ENCODE peak calls at places on chromosomes 11 and 22, in ten cellular contexts. K is esophagus squamous epithelium, G is ovary, V is psoas muscle, B is HFF-Myc, D is kidney epithelial cell, H is trophoblast cell, L is cardiac fibroblast, F is heart right ventricle, P is epithelial cell of proximal tubule. Q is an unnamed sample.

GRCh38 chr22:44455151-44455962 is 42.7 kb downstream of the RTL6 start:
- DNase-seq in K (no peak), G (no peak), V (no peak), B (no peak), D (no peak), H (peak), L (no peak), F (no peak), P (no peak), Q (no peak)

GRCh38 chr11:68256331-68256741 is 15.4 kb downstream of the C11orf24 start:
- DNase-seq in K (no peak), G (no peak), V (no peak), B (no peak), D (no peak), H (no peak), L (peak), F (no peak), P (no peak), Q (no peak)

GRCh38 chr11:1667906-1668305 is 29.1 kb upstream of the KRTAP5-6 start:
- DNase-seq in K (no peak), G (no peak), V (no peak), B (no peak), D (no peak), H (no peak), L (no peak), F (no peak), P (no peak), Q (no peak)

GRCh38 chr22:24433001-24433867 is 5.8 kb downstream of the ADORA2A start:
- DNase-seq in K (no peak), G (peak), V (no peak), B (no peak), D (no peak), H (no peak), L (no peak), F (no peak), P (no peak), Q (no peak)

GRCh38 chr22:25896098-25896497 is 154.1 kb downstream of the MYO18B start:
- DNase-seq in K (no peak), G (no peak), V (no peak), B (no peak), D (no peak), H (no peak), L (no peak), F (no peak), P (no peak), Q (no peak)

GRCh38 chr11:57792060-57792541 is 30.5 kb downstream of the CTNND1 start:
- DNase-seq in K (peak), G (no peak), V (peak), B (no peak), D (no peak), H (peak), L (peak), F (peak), P (no peak), Q (peak)

GRCh38 chr11:61752117-61752924 is at the start of gene MYRF:
- DNase-seq in K (no peak), G (peak), V (peak), B (no peak), D (no peak), H (no peak), L (peak), F (peak), P (no peak), Q (peak)

GRCh38 chr22:37818397-37819099 is 4.6 kb upstream of the GALR3 start:
- DNase-seq in K (no peak), G (peak), V (peak), B (no peak), D (no peak), H (no peak), L (peak), F (peak), P (no peak), Q (peak)

GRCh38 chr11:20005747-20006146 is 154.5 kb downstream of the DBX1 start:
- DNase-seq in K (no peak), G (no peak), V (no peak), B (no peak), D (no peak), H (peak), L (no peak), F (no peak), P (no peak), Q (no peak)

GRCh38 chr22:47063071-47063509 is 300.6 kb downstream of the TBC1D22A start:
- DNase-seq in K (no peak), G (no peak), V (no peak), B (no peak), D (no peak), H (no peak), L (no peak), F (no peak), P (no peak), Q (no peak)

DNA sequence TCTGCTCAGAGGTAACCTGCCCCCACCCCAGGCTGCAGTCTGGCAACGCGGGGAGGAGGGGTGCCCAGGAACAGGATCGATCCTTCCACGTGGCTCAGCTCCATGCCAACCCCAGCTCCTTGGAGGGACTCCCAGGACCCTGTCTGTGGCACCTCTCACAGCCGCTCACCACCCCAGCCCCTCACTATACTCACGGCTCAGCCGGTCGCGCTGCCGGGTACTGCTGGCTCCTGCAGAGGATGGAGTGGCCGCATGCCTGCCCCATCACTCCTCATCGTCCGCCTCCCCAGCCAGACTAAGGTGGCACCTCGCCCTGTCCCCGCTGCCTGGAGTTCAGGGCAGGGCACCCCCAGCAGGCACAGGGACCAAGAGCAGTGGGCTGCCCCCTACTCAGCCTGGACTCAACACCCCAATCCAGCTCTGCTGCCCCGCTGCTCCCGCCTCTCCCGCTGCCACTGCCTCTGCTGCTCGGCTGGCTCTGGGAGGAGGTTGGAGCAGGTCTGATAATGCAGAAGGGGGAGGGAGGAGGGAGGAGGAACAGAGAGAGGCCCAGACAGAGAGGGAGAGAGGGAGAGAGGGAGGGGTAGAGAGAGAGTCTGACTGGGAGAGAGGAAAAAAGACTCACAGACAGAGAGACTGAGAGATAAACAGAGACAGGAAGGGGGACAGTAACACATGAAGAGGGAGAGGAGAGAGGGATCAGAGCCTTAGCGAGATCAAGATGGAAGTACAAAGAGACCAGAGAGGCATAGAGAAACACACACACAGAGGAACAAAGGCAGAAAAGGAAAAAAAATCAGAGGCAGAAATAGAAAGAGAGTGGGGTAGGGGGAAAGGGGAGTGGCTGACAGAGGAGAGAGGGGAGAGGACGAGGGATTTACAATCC is at the start of gene PDE2A:
- DNase-seq in K (no peak), G (no peak), V (no peak), B (no peak), D (no peak), H (no peak), L (no peak), F (no peak), P (no peak), Q (no peak)
- H3K4me3 ChIP-seq in K (no peak), G (no peak), V (no peak), B (no peak), D (no peak), H (no peak), L (no peak), F (no peak), P (no peak), Q (peak)

GRCh38 chr11:124841186-124841585 is 24.0 kb upstream of the ROBO3 start:
- DNase-seq in K (no peak), G (no peak), V (no peak), B (no peak), D (no peak), H (no peak), L (no peak), F (no peak), P (no peak), Q (no peak)

GRCh38 chr11:124839972-124840621 is 25.1 kb upstream of the ROBO3 start:
- DNase-seq in K (no peak), G (no peak), V (no peak), B (no peak), D (no peak), H (no peak), L (no peak), F (no peak), P (no peak), Q (no peak)

GRCh38 chr11:124840666-124841065 is 24.6 kb upstream of the ROBO3 start:
- DNase-seq in K (no peak), G (no peak), V (no peak), B (no peak), D (no peak), H (no peak), L (no peak), F (no peak), P (no peak), Q (no peak)

GRCh38 chr11:124837491-124837856 is 27.8 kb upstream of the ROBO3 start:
- DNase-seq in K (no peak), G (no peak), V (no peak), B (peak), D (peak), H (peak), L (peak), F (peak), P (peak), Q (no peak)

GRCh38 chr11:124839051-124839971 is 25.9 kb upstream of the ROBO3 start:
- DNase-seq in K (no peak), G (no peak), V (no peak), B (no peak), D (no peak), H (no peak), L (no peak), F (no peak), P (no peak), Q (no peak)
- H3K4me3 ChIP-seq in K (peak), G (peak), V (peak), B (peak), D (peak), H (no peak), L (peak), F (peak), P (peak), Q (peak)

DNA sequence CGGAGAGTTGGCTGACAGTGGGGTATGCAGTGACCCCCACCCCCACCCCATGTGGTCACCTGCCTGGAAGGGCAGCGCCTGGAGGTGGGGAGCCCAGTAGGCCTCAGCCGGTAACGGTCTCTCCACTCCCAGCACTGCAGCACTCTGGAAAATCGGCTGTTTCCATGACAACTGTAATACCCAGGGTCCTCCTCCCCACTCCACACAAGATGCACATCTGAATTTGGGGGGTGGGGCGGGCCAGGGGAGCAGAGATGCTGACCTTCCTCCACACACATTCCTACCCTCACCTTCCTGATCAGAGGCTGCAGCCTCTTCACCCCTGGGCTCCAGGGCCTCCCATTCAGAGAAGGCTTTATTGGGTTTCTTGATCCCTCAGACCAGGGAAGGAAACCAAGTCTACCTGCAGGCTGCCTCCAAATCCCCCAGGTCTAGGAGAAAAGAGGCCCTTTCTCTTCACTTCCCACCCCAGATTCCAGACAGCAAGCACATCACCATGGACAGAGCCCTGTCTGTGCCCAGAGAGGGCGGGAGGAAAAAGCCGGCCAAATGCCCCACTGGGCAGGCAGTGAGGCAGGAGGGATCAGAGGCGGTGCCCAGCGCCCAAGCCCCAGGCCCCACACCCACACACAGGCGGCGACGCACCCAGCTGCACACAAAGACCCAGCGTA is 46.5 kb downstream of the SLC22A12 start:
- DNase-seq in K (no peak), G (no peak), V (no peak), B (no peak), D (no peak), H (no peak), L (no peak), F (no peak), P (no peak), Q (no peak)
- H3K4me3 ChIP-seq in K (peak), G (peak), V (no peak), B (no peak), D (no peak), H (no peak), L (no peak), F (peak), P (no peak), Q (peak)

DNA sequence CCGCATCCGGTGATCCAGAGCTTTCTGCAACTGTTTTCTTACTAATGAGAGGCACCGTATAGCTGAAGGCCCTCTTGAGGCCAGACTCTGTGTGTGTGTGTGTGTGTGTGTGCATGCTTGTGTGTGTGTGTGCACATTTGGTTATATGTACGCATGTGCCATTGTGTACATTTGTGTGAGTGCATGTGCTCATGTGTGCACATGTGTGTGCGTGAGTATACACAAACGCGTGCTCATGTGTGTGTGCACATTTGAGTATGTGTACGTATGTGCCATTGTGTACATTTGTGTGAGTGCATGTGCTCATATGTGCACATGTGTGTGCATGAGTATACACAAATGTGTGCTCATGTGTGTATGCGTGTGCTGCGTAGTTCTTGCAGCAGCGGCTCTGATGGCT is 12.3 kb upstream of the FGF19 start:
- DNase-seq in K (no peak), G (no peak), V (no peak), B (no peak), D (no peak), H (no peak), L (no peak), F (no peak), P (no peak), Q (no peak)
- H3K4me3 ChIP-seq in K (no peak), G (no peak), V (no peak), B (no peak), D (no peak), H (peak), L (no peak), F (no peak), P (no peak), Q (no peak)

DNA sequence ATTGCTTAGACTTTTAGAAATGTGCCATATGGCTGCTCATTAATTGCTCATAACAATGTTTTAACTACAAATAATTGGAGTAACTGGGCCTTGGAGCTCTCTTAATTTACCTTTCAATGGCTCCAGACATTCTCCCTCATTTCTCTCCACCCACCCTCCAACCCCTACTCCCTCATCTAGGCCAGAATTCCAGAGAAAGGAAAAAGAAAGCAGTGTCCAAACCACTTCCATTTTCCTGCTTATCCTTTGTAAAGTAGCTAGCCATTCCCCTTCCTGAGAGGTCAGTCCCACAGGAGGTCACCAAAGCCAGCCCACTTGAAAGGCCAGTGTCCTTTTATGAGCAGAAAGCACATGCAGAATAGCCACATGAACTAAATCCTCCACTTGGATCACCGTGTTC is 404.9 kb upstream of the FAT3 start:
- DNase-seq in K (no peak), G (no peak), V (no peak), B (no peak), D (no peak), H (no peak), L (no peak), F (no peak), P (no peak), Q (no peak)
- H3K4me3 ChIP-seq in K (no peak), G (no peak), V (no peak), B (no peak), D (no peak), H (no peak), L (no peak), F (no peak), P (no peak), Q (no peak)

DNA sequence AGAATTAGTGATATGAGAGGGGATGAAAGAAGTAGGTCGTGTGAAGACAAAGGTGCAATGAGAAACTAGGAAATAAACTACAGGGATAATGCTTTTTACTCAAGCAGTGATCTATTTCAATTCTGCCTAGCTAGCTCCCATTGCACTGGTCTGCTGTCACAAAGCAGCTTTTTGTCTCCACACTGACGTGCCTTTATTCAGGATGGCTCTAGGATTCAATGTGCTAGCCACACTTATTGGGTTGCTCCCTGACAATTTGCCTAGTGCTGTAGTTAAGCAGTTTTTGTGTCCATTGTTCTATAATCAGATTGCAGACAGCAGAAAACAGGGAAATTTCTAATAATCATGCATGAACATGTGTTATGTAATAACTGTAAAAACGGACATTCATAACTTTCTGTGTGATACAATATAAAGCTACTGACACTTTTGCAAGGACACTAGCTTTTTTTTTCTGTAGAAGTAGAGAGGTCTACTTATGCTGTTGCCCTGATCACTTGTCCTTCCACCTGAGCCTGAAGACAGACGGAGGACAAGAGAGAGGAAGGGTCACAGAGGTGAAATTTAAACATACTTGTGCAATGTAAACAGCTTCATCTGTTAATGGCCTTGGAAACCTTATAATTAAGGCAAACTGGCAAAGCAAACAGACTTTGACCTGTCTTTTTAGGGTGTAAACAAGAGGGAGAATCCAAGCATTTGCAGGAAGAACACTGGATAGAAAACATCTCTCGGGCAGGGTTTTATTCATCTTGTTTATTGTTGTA is 269.6 kb downstream of the LRRC4C start:
- DNase-seq in K (no peak), G (no peak), V (no peak), B (no peak), D (no peak), H (no peak), L (no peak), F (no peak), P (no peak), Q (no peak)
- H3K4me3 ChIP-seq in K (no peak), G (no peak), V (no peak), B (no peak), D (no peak), H (no peak), L (no peak), F (no peak), P (no peak), Q (peak)

DNA sequence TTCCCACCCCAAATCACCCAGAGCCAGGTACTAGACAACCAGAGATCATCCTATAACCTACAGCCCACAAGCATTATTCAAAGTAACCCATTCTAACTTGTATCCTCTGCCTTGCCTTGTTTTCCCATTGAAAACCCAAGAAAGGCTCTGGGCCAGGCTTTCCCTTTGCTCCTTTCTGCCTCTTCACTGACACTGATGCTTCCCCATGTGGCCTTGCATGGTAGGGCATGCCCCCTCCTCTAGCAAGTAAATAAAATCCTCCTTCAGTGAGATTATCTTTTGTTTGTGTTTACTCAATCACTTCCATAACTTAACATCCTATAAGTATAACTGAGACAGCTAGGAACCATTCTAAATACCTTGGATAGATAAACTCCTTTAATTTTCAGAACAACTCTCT is 65.6 kb upstream of the FAR1 start:
- DNase-seq in K (no peak), G (no peak), V (no peak), B (no peak), D (no peak), H (no peak), L (no peak), F (no peak), P (no peak), Q (no peak)
- H3K4me3 ChIP-seq in K (no peak), G (no peak), V (no peak), B (no peak), D (no peak), H (no peak), L (no peak), F (no peak), P (no peak), Q (no peak)

DNA sequence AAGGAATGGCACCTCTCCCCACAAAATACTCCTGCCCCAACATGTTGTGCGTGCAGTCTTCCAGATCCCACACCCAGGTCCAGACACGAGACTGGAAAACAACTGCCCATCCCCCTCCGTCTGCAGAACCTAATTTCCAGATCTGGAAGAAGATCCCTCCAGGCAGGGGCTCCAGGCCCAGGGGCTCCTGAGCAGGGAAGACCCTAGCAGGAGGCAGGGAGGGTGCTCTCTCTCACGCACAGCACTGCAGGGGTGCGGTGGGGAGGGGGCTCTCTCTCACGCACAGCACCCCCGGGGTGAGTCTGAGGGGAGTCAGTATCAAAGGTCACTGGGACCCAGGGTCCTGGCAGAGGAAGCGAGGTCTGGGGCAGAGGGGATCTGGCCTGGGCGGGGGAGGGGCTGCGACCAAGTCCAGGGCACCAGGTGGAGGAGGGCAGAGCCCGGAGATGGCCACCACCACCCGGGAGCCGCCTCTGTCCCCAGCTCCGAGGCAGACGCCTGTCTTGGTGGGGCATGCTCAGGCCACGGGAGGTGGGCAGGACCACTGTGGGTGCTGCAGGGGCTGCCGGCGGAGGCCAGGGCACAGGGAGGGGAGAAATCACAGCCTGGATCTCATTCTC is 1.7 kb downstream of the MLC1 start:
- DNase-seq in K (no peak), G (no peak), V (no peak), B (no peak), D (no peak), H (no peak), L (no peak), F (no peak), P (no peak), Q (no peak)
- H3K4me3 ChIP-seq in K (no peak), G (no peak), V (no peak), B (no peak), D (no peak), H (no peak), L (no peak), F (no peak), P (no peak), Q (peak)